ENCODE peak calls at places on chromosomes 2 and 18, in four cellular contexts. L, E, O and K are unnamed samples.

GRCh38 chr18:36634573-36635216 is 194.1 kb downstream of the TPGS2 start:
- DNase-seq in L (peak; percentile 81), E (no peak), O (no peak), K (no peak)

GRCh38 chr18:1503847-1504246 is 599.2 kb downstream of the ADCYAP1 start:
- DNase-seq in L (no peak), O (no peak), E (no peak), K (no peak)

GRCh38 chr2:169891593-169892298 is 64.5 kb downstream of the UBR3 start:
- DNase-seq in O (no peak), L (peak; percentile 9), E (peak; percentile 55), K (no peak)

GRCh38 chr2:144350151-144350802 is 169.6 kb downstream of the ZEB2 start:
- DNase-seq in E (no peak), O (no peak), L (peak; percentile 43), K (no peak)

GRCh38 chr18:62717059-62717849 is 1.9 kb downstream of the PHLPP1 start:
- DNase-seq in E (no peak), L (peak; percentile 82), O (peak; percentile 32), K (no peak)

GRCh38 chr2:218878941-218879761 is 1.5 kb upstream of the WNT10A start:
- DNase-seq in L (no peak), E (no peak), O (no peak), K (no peak)

GRCh38 chr2:176432439-176432838 is 163.2 kb downstream of the MTX2 start:
- DNase-seq in L (no peak), O (no peak), E (no peak), K (no peak)

GRCh38 chr2:127398239-127398590 is 10.4 kb upstream of the MAP3K2 start:
- DNase-seq in E (peak; percentile 74), L (peak; percentile 90), O (peak; percentile 97), K (peak; percentile 88)

GRCh38 chr18:51666717-51667320 is 469.3 kb upstream of the MEX3C start:
- DNase-seq in E (no peak), O (no peak), L (peak; percentile 27), K (no peak)

GRCh38 chr2:200749631-200750322 is 61.9 kb upstream of the BZW1 start:
- DNase-seq in E (no peak), O (no peak), L (no peak), K (no peak)

GRCh38 chr18:6022840-6023239 is 127.5 kb upstream of the TMEM200C start:
- DNase-seq in O (no peak), E (no peak), L (peak; percentile 17), K (no peak)

GRCh38 chr2:53610260-53610659 is 157.3 kb upstream of the CHAC2 start:
- DNase-seq in O (no peak), L (no peak), E (no peak), K (no peak)

GRCh38 chr2:219430633-219431615 is 3.7 kb upstream of the SPEG start:
- DNase-seq in E (no peak), L (peak; percentile 38), O (no peak), K (no peak)

GRCh38 chr2:95265182-95265581 is 9.1 kb upstream of the PROM2 start:
- DNase-seq in E (no peak), L (no peak), O (no peak), K (no peak)

GRCh38 chr2:28663359-28663758 is 88.3 kb upstream of the PPP1CB start:
- DNase-seq in O (no peak), E (no peak), L (peak; percentile 85), K (no peak)

GRCh38 chr2:45806563-45807358 is 155.3 kb downstream of the PRKCE start:
- DNase-seq in O (no peak), E (no peak), L (no peak), K (no peak)